ENCODE peak calls at places on chromosomes 6 and 20, in ten cellular contexts. I is Panc1; Z is DND-41; M is PC-9; P is lower lobe of right lung; H is prostate gland; V is fibroblast of lung; N is CD8-positive, alpha-beta T cell; B is testis; Y is ovary. X is an unnamed sample.

GRCh38 chr6:133092771-133093170 is 148.4 kb upstream of the EYA4 start:
- DNase-seq in H (no peak), P (no peak), B (no peak), Y (no peak), N (no peak), V (no peak), M (no peak), I (no peak), Z (peak; percentile 29), X (no peak)

GRCh38 chr6:15535495-15536200 is 127.2 kb downstream of the DTNBP1 start:
- DNase-seq in P (no peak), Z (no peak), H (no peak), N (no peak), B (no peak), V (no peak), M (no peak), Y (no peak), I (no peak), X (no peak)

GRCh38 chr6:40903456-40903855 is 135.6 kb downstream of the UNC5CL start:
- DNase-seq in Y (no peak), H (no peak), I (no peak), M (no peak), V (peak; percentile 60), N (no peak), B (no peak), P (no peak), Z (no peak), X (no peak)

GRCh38 chr20:35561268-35561667 is 19.4 kb downstream of the ERGIC3 start:
- DNase-seq in P (no peak), Y (no peak), Z (peak; percentile 32), N (no peak), I (peak; percentile 35), B (peak; percentile 40), V (peak; percentile 51), M (peak; percentile 61), H (no peak), X (peak; percentile 21)

GRCh38 chr20:34536798-34537394 is 20.7 kb downstream of the DYNLRB1 start:
- DNase-seq in N (no peak), Y (peak; percentile 35), P (peak; percentile 65), I (no peak), M (no peak), H (no peak), Z (peak; percentile 20), B (peak; percentile 91), V (no peak), X (no peak)

GRCh38 chr6:168121308-168121665 is 42.3 kb upstream of the FRMD1 start:
- DNase-seq in V (no peak), N (peak; percentile 36), Z (no peak), I (no peak), H (no peak), Y (no peak), P (no peak), M (no peak), B (no peak), X (no peak)

GRCh38 chr6:113719056-113719455 is 138.1 kb upstream of the MARCKS start:
- DNase-seq in N (no peak), Z (no peak), H (no peak), I (no peak), M (peak; percentile 35), B (no peak), Y (no peak), V (no peak), P (no peak), X (no peak)

GRCh38 chr6:121436966-121437756 is 1.7 kb downstream of the GJA1 start:
- DNase-seq in B (peak; percentile 64), I (no peak), Y (peak; percentile 64), N (no peak), M (peak; percentile 14), V (peak; percentile 68), Z (no peak), H (peak; percentile 40), P (peak; percentile 58), X (no peak)

GRCh38 chr6:113182370-113183141 is 674.6 kb upstream of the MARCKS start:
- DNase-seq in Y (no peak), H (no peak), N (no peak), Z (no peak), M (no peak), I (peak; percentile 7), V (peak; percentile 89), P (no peak), B (no peak), X (peak; percentile 54)

GRCh38 chr20:41163821-41164220 is 26.5 kb downstream of the PLCG1 start:
- DNase-seq in Y (no peak), Z (no peak), V (no peak), P (no peak), M (no peak), H (no peak), N (no peak), B (no peak), I (no peak), X (no peak)

GRCh38 chr6:116456927-116457326 is 4.2 kb upstream of the CALHM6 start:
- DNase-seq in Z (no peak), H (no peak), I (no peak), N (no peak), B (no peak), Y (no peak), V (no peak), M (no peak), P (no peak), X (no peak)

GRCh38 chr20:2759143-2759542 is 41.3 kb downstream of the CPXM1 start:
- DNase-seq in M (no peak), P (no peak), B (no peak), Y (no peak), Z (no peak), V (no peak), N (no peak), I (no peak), H (no peak), X (no peak)

GRCh38 chr6:50278663-50279062 is 228.9 kb upstream of the DEFB112 start:
- DNase-seq in Z (no peak), P (no peak), M (no peak), I (no peak), V (no peak), N (no peak), B (no peak), Y (no peak), H (no peak), X (no peak)

GRCh38 chr6:50276771-50277261 is 227.1 kb upstream of the DEFB112 start:
- DNase-seq in Z (no peak), V (no peak), Y (no peak), B (no peak), P (no peak), I (no peak), M (no peak), N (no peak), H (no peak), X (no peak)

GRCh38 chr6:50271817-50272216 is 222.1 kb upstream of the DEFB112 start:
- DNase-seq in H (no peak), Z (no peak), V (no peak), N (no peak), I (no peak), M (no peak), B (no peak), Y (no peak), P (no peak), X (no peak)

GRCh38 chr6:50272611-50273010 is 222.9 kb upstream of the DEFB112 start:
- DNase-seq in M (no peak), V (no peak), H (no peak), I (no peak), Y (no peak), B (no peak), P (no peak), Z (no peak), N (no peak), X (no peak)

DNA sequence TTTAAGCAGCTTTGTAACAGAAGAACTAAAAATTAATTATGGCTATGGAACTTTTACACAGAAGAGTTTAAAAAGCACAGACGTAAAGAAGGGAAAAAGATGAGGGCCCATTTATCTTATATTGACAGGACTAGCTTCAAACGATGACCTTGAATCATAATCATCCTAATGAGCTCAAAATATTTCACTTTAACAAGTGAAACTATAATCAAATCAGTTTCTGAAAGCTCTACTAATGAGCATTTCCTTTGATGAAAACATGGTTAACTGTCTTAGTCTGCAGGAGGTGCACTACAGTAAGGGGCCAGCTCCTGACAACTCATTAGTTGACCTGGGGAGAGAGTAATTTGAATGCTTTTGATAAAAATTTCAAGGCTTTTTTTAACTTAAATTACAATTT is 228.0 kb upstream of the DEFB112 start:
- DNase-seq in Y (no peak), N (no peak), V (no peak), I (no peak), M (no peak), Z (no peak), P (no peak), B (no peak), H (no peak), X (no peak)
- TF ChIP-seq CTCF in Y (no peak), N (no peak), V (no peak), I (no peak), M (no peak), Z (no peak), P (no peak), B (no peak), H (no peak), X (no peak)

GRCh38 chr6:106253731-106254130 is 71.8 kb downstream of the ATG5 start:
- DNase-seq in N (no peak), I (no peak), Y (no peak), V (peak; percentile 78), B (no peak), Z (no peak), M (no peak), P (no peak), H (no peak), X (no peak)
- H3K4me3 ChIP-seq in N (no peak overlapping the region), I (no peak overlapping the region), Y (no peak overlapping the region), V (no peak overlapping the region), B (no peak overlapping the region), Z (no peak overlapping the region), M (no peak overlapping the region), P (no peak overlapping the region), H (no peak overlapping the region), X (no peak overlapping the region)

DNA sequence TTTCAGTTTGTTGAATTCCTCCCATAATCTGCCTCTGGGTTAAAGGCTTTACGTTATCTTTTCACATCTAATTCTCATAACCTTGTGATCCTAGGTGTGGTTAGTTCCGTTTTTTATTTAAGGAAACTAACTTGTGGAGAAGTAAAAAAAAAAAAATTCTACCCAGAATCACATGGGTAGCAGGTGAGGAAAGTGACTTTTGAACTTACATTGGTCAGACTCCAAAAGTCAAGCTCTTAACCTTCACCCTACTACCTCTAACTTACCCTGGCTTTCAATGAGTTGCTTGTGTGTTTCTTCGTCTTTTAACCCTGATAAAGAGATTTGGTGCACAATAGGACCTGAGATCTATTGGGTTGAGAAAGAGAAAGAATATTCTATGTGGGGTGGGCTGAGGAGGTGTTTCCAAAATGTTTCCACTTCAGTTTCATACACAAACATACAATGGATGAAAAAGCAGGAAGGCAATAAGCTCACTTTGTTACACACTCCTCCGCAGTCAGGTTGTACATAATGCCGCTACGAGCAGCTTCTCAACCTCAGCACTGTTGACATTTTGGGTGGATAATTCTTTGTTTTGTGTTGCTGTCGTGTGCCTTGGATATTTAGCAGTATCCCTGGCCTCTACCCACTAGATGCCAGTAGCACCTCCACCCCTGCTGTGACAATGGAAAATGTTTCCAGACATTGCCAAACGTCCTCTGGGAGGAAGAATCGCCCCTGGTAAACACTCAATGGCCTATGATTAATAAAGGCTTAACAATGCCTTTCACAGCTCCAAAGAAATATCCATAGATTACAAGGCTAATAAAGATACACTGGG is 193.0 kb upstream of the ZNF217 start:
- DNase-seq in Y (no peak), Z (no peak), I (no peak), N (no peak), V (no peak), B (no peak), H (peak; percentile 42), M (peak; percentile 44), P (no peak), X (no peak)
- TF ChIP-seq CTCF in Y (no peak), Z (no peak), I (no peak), N (no peak), V (no peak), B (no peak), H (peak; percentile 4), M (no peak), P (no peak), X (no peak)

GRCh38 chr6:24876496-24877465 is 59.0 kb downstream of the RIPOR2 start:
- DNase-seq in M (no peak), B (no peak), Y (no peak), P (no peak), N (no peak), Z (no peak), V (no peak), I (no peak), H (no peak), X (no peak)
- H3K4me3 ChIP-seq in M (no peak overlapping the region), B (no peak overlapping the region), Y (no peak overlapping the region), P (no peak overlapping the region), N (no peak overlapping the region), Z (no peak overlapping the region), V (no peak overlapping the region), I (no peak overlapping the region), H (no peak overlapping the region), X (no peak overlapping the region)

X was measured in retinal pigment epithelial cell.